ENCODE peak calls at places on chromosomes 2 and 18, in six cellular contexts. S is neural progenitor cell, F is activated T-cell treated with anti-CD3 and anti-CD28 coated beads for 24 hours, N is GM20000, Z is EH, K is GM23338. L is an unnamed sample.

GRCh38 chr18:468841-469796 is 31.4 kb downstream of the COLEC12 start:
- DNase-seq in S (no peak), F (no peak), N (no peak), Z (no peak), K (no peak), L (no peak)

GRCh38 chr18:43420950-43421349 is 143.7 kb upstream of the SYT4 start:
- DNase-seq in S (peak), F (no peak), N (no peak), Z (no peak), K (peak), L (no peak)

GRCh38 chr2:5111581-5111980 is 580.6 kb upstream of the SOX11 start:
- DNase-seq in S (no peak), F (no peak), N (no peak), Z (peak), K (no peak), L (no peak)

GRCh38 chr18:58716046-58716766 is 44.9 kb downstream of the MALT1 start:
- DNase-seq in S (no peak), F (no peak), N (peak), Z (peak), K (no peak), L (peak)

GRCh38 chr2:69366-70344 is 23.4 kb upstream of the FAM110C start:
- DNase-seq in S (no peak), F (no peak), N (no peak), Z (no peak), K (peak), L (no peak)

GRCh38 chr2:120218181-120218580 is 5.0 kb downstream of the TMEM185B start:
- DNase-seq in S (no peak), F (no peak), N (no peak), Z (no peak), K (no peak), L (no peak)

GRCh38 chr2:238658054-238658407 is 189.9 kb upstream of the TWIST2 start:
- DNase-seq in S (no peak), F (no peak), N (no peak), Z (no peak), K (no peak), L (no peak)

GRCh38 chr2:98532761-98533160 is 75.6 kb downstream of the COA5 start:
- DNase-seq in S (no peak), F (no peak), N (no peak), Z (no peak), K (no peak), L (no peak)

GRCh38 chr2:237885171-237885930 is 25.9 kb downstream of the RAMP1 start:
- DNase-seq in S (no peak), F (no peak), N (no peak), Z (no peak), K (no peak), L (no peak)

GRCh38 chr2:152284398-152284797 is 50.6 kb upstream of the FMNL2 start:
- DNase-seq in S (peak), F (no peak), N (no peak), Z (peak), K (no peak), L (no peak)

L was measured in immature natural killer cell.